ENCODE peak calls at places on chromosomes 3 and 15, in five cellular contexts. I is T-helper 1 cell; Q is activated CD4-positive, alpha-beta T cell treated with anti-CD3 and anti-CD28 coated beads for 1 hour; M is tibial artery; Z is uterus. O is an unnamed sample.

GRCh38 chr3:188542196-188542595 is 388.2 kb downstream of the LPP start:
- DNase-seq in I (no peak), M (no peak), Q (no peak), Z (no peak), O (no peak)

GRCh38 chr3:25781758-25782594 is 1.3 kb downstream of the NGLY1 start:
- DNase-seq in I (no peak), Z (no peak), M (no peak), Q (no peak), O (peak; percentile 73)

GRCh38 chr3:197345381-197345780 is 47.0 kb upstream of the DLG1 start:
- DNase-seq in Z (no peak), M (no peak), I (no peak), Q (no peak), O (no peak)

GRCh38 chr3:38576131-38577088 is 73.1 kb downstream of the SCN5A start:
- DNase-seq in M (peak; percentile 51), I (no peak), Q (peak; percentile 1), Z (no peak), O (no peak)

GRCh38 chr3:152650177-152650576 is 184.8 kb upstream of the P2RY1 start:
- DNase-seq in I (no peak), Q (no peak), M (no peak), Z (no peak), O (no peak)

GRCh38 chr15:60477991-60478632 is 830 bp downstream of the ICE2 start:
- DNase-seq in I (no peak), Q (no peak), Z (no peak), M (no peak), O (peak; percentile 10)

GRCh38 chr3:12627371-12627770 is 36.5 kb downstream of the RAF1 start:
- DNase-seq in Z (no peak), M (no peak), I (no peak), Q (no peak), O (no peak)

GRCh38 chr3:194489736-194490612 is 3.2 kb upstream of the ATP13A3 start:
- DNase-seq in I (no peak), M (no peak), Q (no peak), Z (no peak), O (peak; percentile 77)

GRCh38 chr3:134650431-134651346 is at the start of gene KY:
- DNase-seq in M (peak; percentile 77), I (no peak), Z (peak; percentile 55), Q (no peak), O (peak; percentile 21)

GRCh38 chr15:60932051-60932915 is 296.8 kb downstream of the RORA start:
- DNase-seq in Z (no peak), M (peak; percentile 72), I (peak; percentile 38), Q (peak; percentile 44), O (no peak)

GRCh38 chr15:64915518-64916227 is 4.0 kb downstream of the ANKDD1A start:
- DNase-seq in Z (no peak), M (peak; percentile 34), I (no peak), Q (no peak), O (no peak)

GRCh38 chr3:172760406-172760805 is 9.9 kb downstream of the ECT2 start:
- DNase-seq in I (no peak), Q (no peak), M (no peak), Z (no peak), O (no peak)

GRCh38 chr3:30996467-30996866 is 102.0 kb upstream of the GADL1 start:
- DNase-seq in M (no peak), Q (no peak), Z (no peak), I (no peak), O (no peak)

GRCh38 chr3:187706966-187707365 is 4.6 kb upstream of the RTP2 start:
- DNase-seq in Z (no peak), I (no peak), M (no peak), Q (no peak), O (no peak)

GRCh38 chr3:160401301-160402095 is 2.0 kb downstream of the SMC4 start:
- DNase-seq in Q (no peak), Z (no peak), I (no peak), M (no peak), O (no peak)